ENCODE peak calls at places on chromosome 17, in ten cellular contexts. P is CD8-positive, alpha-beta memory T cell; Q is stimulated activated CD4-positive, alpha-beta T cell treated with anti-CD3 and anti-CD28 coated beads, Interleukin-12 subunit alpha, Interleukin-12 subunit beta, amount 100 ng/mL, for 4 hours; R is choroid plexus epithelial cell; A is astrocyte of the spinal cord; V is heart left ventricle; Z is GF-D8; S is tibial nerve; I is BE2C; T is neural crest cell. D is an unnamed sample.

GRCh38 chr17:40417258-40417608 is 463 bp downstream of the TOP2A start:
- DNase-seq in P (no peak), Q (no peak), R (peak), A (no peak), V (no peak), Z (no peak), S (no peak), I (peak), T (no peak), D (peak)

GRCh38 chr17:39410279-39410678 is 8.9 kb upstream of the FBXL20 start:
- DNase-seq in P (no peak), Q (no peak), R (no peak), A (no peak), V (no peak), Z (no peak), S (no peak), I (no peak), T (no peak), D (no peak)

GRCh38 chr17:80835816-80836657 is 155.6 kb upstream of the CHMP6 start:
- DNase-seq in P (no peak), Q (no peak), R (no peak), A (no peak), V (no peak), Z (no peak), S (no peak), I (no peak), T (no peak), D (no peak)

GRCh38 chr17:29240477-29240876 is 6.2 kb upstream of the CRYBA1 start:
- DNase-seq in P (no peak), Q (no peak), R (no peak), A (no peak), V (no peak), Z (no peak), S (no peak), I (no peak), T (no peak), D (no peak)

GRCh38 chr17:15431201-15431600 is 36.2 kb downstream of the CDRT4 start:
- DNase-seq in P (no peak), Q (no peak), R (no peak), A (no peak), V (no peak), Z (no peak), S (no peak), I (no peak), T (no peak), D (no peak)

GRCh38 chr17:40472733-40473452 is 28.5 kb downstream of the TNS4 start:
- DNase-seq in P (no peak), Q (no peak), R (peak), A (no peak), V (no peak), Z (no peak), S (no peak), I (no peak), T (no peak), D (no peak)

GRCh38 chr17:6361733-6362132 is 73.2 kb downstream of the AIPL1 start:
- DNase-seq in P (no peak), Q (no peak), R (peak), A (no peak), V (no peak), Z (no peak), S (no peak), I (no peak), T (no peak), D (peak)

GRCh38 chr17:6713130-6713917 is at the start of gene SLC13A5:
- DNase-seq in P (no peak), Q (no peak), R (peak), A (no peak), V (no peak), Z (no peak), S (no peak), I (peak), T (peak), D (no peak)

D was measured in Karpas-422.